ENCODE peak calls at places on chromosomes 11 and 22, in nine cellular contexts. D, P, L, Q, U, R, Z, B and N are unnamed samples.

GRCh38 chr11:48307760-48308386 is 1.9 kb downstream of the OR4S1 start:
- DNase-seq in R (peak; percentile 35), Q (no peak), U (peak; percentile 34), Z (peak; percentile 61), L (peak; percentile 65), P (peak; percentile 83), B (peak; percentile 64), D (peak; percentile 48), N (peak; percentile 55)

GRCh38 chr22:20216863-20217499 is 51.1 kb downstream of the RTN4R start:
- DNase-seq in R (no peak), U (no peak), B (peak; percentile 63), P (no peak), Q (no peak), Z (no peak), D (no peak), L (no peak), N (no peak)

GRCh38 chr11:15988693-15989231 is 367.6 kb downstream of the SOX6 start:
- DNase-seq in Q (no peak), R (no peak), L (no peak), D (no peak), U (no peak), B (no peak), P (no peak), Z (peak; percentile 62), N (no peak)

GRCh38 chr11:75273331-75273988 is 32.9 kb downstream of the TPBGL start:
- DNase-seq in Q (no peak), L (peak; percentile 29), B (no peak), Z (peak; percentile 29), U (no peak), P (no peak), D (no peak), R (no peak), N (no peak)

GRCh38 chr11:61657566-61657965 is 22.6 kb upstream of the DAGLA start:
- DNase-seq in L (no peak), R (no peak), Z (no peak), Q (peak; percentile 22), P (no peak), D (peak; percentile 52), U (no peak), B (peak; percentile 22), N (peak; percentile 82)

GRCh38 chr11:35617687-35618496 is at the start of gene FJX1:
- DNase-seq in Q (peak; percentile 57), D (peak; percentile 87), U (peak; percentile 48), L (no peak), R (peak; percentile 81), Z (peak; percentile 92), P (peak; percentile 64), B (peak; percentile 94), N (peak; percentile 91)

GRCh38 chr22:49924113-49924833 is 5.8 kb downstream of the CRELD2 start:
- DNase-seq in B (no peak), D (no peak), Z (no peak), R (no peak), P (no peak), Q (no peak), L (no peak), U (no peak), N (no peak)

GRCh38 chr11:117064275-117064674 is 34.0 kb downstream of the SIK3 start:
- DNase-seq in L (no peak), R (no peak), U (no peak), P (no peak), Z (no peak), Q (no peak), B (peak; percentile 67), D (peak; percentile 34), N (peak; percentile 61)

GRCh38 chr11:65501005-65501529 is 2.2 kb downstream of the MALAT1 start:
- DNase-seq in B (no peak), D (peak; percentile 25), Z (no peak), P (no peak), L (no peak), R (no peak), Q (no peak), U (no peak), N (no peak)

GRCh38 chr22:20584872-20585639 is 77.6 kb downstream of the MED15 start:
- DNase-seq in D (no peak), B (no peak), L (no peak), R (no peak), U (no peak), Z (no peak), Q (no peak), P (no peak), N (no peak)

GRCh38 chr11:20353829-20354434 is 9.6 kb upstream of the HTATIP2 start:
- DNase-seq in Q (no peak), U (peak; percentile 26), D (peak; percentile 40), R (peak; percentile 44), P (peak; percentile 48), L (no peak), B (peak; percentile 60), Z (no peak), N (peak; percentile 52)

GRCh38 chr22:30421695-30422480 is 3.7 kb upstream of the MTFP1 start:
- DNase-seq in R (no peak), U (no peak), Q (no peak), P (no peak), D (no peak), L (no peak), Z (no peak), B (no peak), N (peak; percentile 33)

GRCh38 chr11:122850076-122850631 is 11.9 kb downstream of the CRTAM start:
- DNase-seq in P (no peak), R (no peak), Q (no peak), D (peak; percentile 96), Z (no peak), L (no peak), U (no peak), B (peak; percentile 45), N (peak; percentile 80)

GRCh38 chr11:121067453-121067852 is 33.6 kb upstream of the TECTA start:
- DNase-seq in Q (peak; percentile 90), P (no peak), L (no peak), Z (no peak), U (no peak), R (no peak), B (no peak), D (no peak), N (no peak)

GRCh38 chr11:134574947-134575346 is 162.9 kb upstream of the B3GAT1 start:
- DNase-seq in U (no peak), B (no peak), L (no peak), R (no peak), D (no peak), Q (no peak), P (no peak), Z (peak; percentile 31), N (no peak)

GRCh38 chr11:47233051-47233450 is 15.6 kb downstream of the ACP2 start:
- DNase-seq in R (no peak), Q (no peak), P (no peak), D (no peak), B (no peak), L (no peak), U (no peak), Z (no peak), N (no peak)